ENCODE peak calls at places on chromosome 11, in six cellular contexts. F, V, M, E, C and P are unnamed samples.

GRCh38 chr11:112967082-112967481 is 5.9 kb downstream of the NCAM1 start:
- DNase-seq in M (no peak), V (peak), F (no peak), E (no peak), C (no peak), P (no peak)

GRCh38 chr11:14318581-14318981 is 40.4 kb downstream of the RRAS2 start:
- DNase-seq in V (peak), M (no peak), F (no peak), E (no peak), C (no peak), P (no peak)

GRCh38 chr11:117221775-117222517 is 9.9 kb downstream of the PCSK7 start:
- DNase-seq in F (no peak), E (peak), C (no peak), V (no peak), M (peak), P (peak)

GRCh38 chr11:19786644-19787043 is 74.0 kb downstream of the NAV2 start:
- DNase-seq in V (no peak), C (no peak), E (no peak), M (no peak), F (no peak), P (no peak)

GRCh38 chr11:74024630-74025029 is 15.7 kb upstream of the UCP3 start:
- DNase-seq in V (peak), M (peak), E (peak), F (no peak), C (no peak), P (peak)

GRCh38 chr11:57901756-57902155 is 121.9 kb upstream of the OR9Q1 start:
- DNase-seq in M (no peak), C (no peak), V (no peak), E (no peak), F (no peak), P (no peak)

GRCh38 chr11:117998201-117998579 is 12.0 kb downstream of the IL10RA start:
- DNase-seq in M (no peak), V (no peak), E (no peak), C (no peak), F (no peak), P (no peak)

GRCh38 chr11:3231851-3232744 is at the start of gene MRGPRE:
- DNase-seq in F (no peak), M (no peak), E (no peak), C (no peak), V (no peak), P (no peak)

GRCh38 chr11:44760917-44761545 is 34.3 kb downstream of the TSPAN18 start:
- DNase-seq in C (peak), F (no peak), E (peak), M (peak), V (peak), P (no peak)

GRCh38 chr11:83206771-83207413 is 13.4 kb downstream of the ANKRD42 start:
- DNase-seq in C (no peak), V (peak), M (no peak), F (no peak), E (no peak), P (no peak)

GRCh38 chr11:134536677-134537076 is 124.6 kb upstream of the B3GAT1 start:
- DNase-seq in E (no peak), F (no peak), M (no peak), C (no peak), V (no peak), P (no peak)

GRCh38 chr11:75342966-75343870 is 8.2 kb downstream of the ARRB1 start:
- DNase-seq in M (no peak), E (no peak), C (no peak), F (peak), V (peak), P (no peak)